ENCODE peak calls at places on chromosomes 1 and 21, in four cellular contexts. H is A549, S is stomach, U is body of pancreas. T is an unnamed sample.

GRCh38 chr1:229863651-229864545 is 203.1 kb upstream of the GALNT2 start:
- DNase-seq in H (no peak), S (no peak), U (no peak), T (no peak)

GRCh38 chr21:31750843-31751242 is 18.9 kb upstream of the SCAF4 start:
- DNase-seq in S (no peak), H (peak), U (no peak), T (no peak)

GRCh38 chr1:153968972-153969371 is 1.3 kb downstream of the CREB3L4 start:
- DNase-seq in H (no peak), S (no peak), U (no peak), T (no peak)

GRCh38 chr21:44085491-44086321 is 21.5 kb upstream of the PWP2 start:
- DNase-seq in U (no peak), H (no peak), S (peak), T (no peak)

GRCh38 chr1:182968151-182968741 is 15.3 kb upstream of the SHCBP1L start:
- DNase-seq in U (no peak), S (no peak), H (peak), T (no peak)

GRCh38 chr1:112464501-112464900 is 44.3 kb upstream of the WNT2B start:
- DNase-seq in H (no peak), U (no peak), S (no peak), T (no peak)

GRCh38 chr1:23615423-23615822 is 56.1 kb upstream of the ID3 start:
- DNase-seq in H (no peak), S (no peak), U (no peak), T (no peak)

GRCh38 chr1:1545946-1546737 is 5.7 kb upstream of the TMEM240 start:
- DNase-seq in U (no peak), H (no peak), S (no peak), T (no peak)

GRCh38 chr1:39230261-39231190 is 26.0 kb downstream of the MACF1 start:
- DNase-seq in H (no peak), U (peak), S (no peak), T (peak)

GRCh38 chr1:21045351-21045750 is 131.3 kb downstream of the EIF4G3 start:
- DNase-seq in S (no peak), U (no peak), H (no peak), T (no peak)

GRCh38 chr1:150234647-150235435 is 1.1 kb downstream of the ANP32E start:
- DNase-seq in U (peak), S (peak), H (peak), T (peak)

GRCh38 chr1:236301958-236302335 is 20.2 kb upstream of the ERO1B start:
- DNase-seq in S (peak), U (peak), H (no peak), T (peak)

GRCh38 chr1:207863893-207864535 is 46.9 kb downstream of the CD34 start:
- DNase-seq in U (no peak), S (no peak), H (no peak), T (no peak)

GRCh38 chr1:7207875-7208646 is 422.8 kb downstream of the CAMTA1 start:
- DNase-seq in S (peak), H (peak), U (peak), T (peak)

GRCh38 chr1:31855038-31855845 is 39.4 kb upstream of the SPOCD1 start:
- DNase-seq in S (no peak), U (no peak), H (peak), T (no peak)

GRCh38 chr1:248858096-248858890 is 592 bp downstream of the ZNF692 start:
- DNase-seq in S (peak), U (peak), H (peak), T (peak)

GRCh38 chr1:46489638-46490602 is at the start of gene DMBX1:
- DNase-seq in S (peak), H (peak), U (peak), T (peak)
- TF ChIP-seq POLR2A in S (no peak), H (no peak), U (no peak), T (no peak)

DNA sequence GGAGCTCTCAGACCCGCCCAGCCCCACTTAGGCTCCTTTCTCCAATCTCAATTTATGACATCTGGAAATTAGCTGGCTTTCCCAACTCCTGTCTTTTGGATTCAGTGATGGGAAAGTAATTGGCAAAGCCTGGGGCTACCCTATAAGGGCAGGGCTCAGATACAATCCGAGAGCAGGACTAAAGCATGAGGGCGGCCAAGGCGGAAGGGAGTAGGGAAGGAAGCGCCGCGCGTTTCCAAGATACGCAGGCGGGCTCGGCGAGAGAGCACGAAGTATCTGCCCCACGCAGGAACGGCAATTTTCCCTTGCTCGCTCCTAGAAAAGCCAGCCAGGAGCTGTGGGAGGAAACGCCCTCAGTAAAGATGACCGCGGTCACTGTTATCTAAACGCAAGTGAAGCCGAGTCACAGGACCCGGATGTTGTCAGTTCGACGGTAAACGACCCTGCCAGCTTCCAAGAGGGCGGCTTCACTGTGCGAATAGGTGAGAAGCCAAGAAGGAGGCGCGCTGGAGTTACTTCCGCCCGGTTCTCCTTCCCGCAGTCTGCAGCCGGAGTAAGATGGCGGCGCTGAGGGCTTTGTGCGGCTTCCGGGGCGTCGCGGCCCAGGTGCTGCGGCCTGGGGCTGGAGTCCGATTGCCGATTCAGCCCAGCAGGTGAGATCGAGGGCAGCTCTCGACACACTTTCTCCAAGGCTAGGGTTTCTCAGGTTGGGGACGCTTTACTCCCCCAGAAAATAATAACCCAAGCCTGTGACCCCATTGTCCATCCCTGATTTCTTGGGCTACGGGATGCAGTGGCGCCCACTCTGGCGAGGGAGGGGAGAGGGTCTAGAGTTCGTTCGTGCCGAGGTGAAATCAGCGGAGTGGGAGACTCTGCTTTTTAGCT is at the start of gene NDUFS2:
- DNase-seq in S (peak), H (peak), U (peak), T (peak)
- TF ChIP-seq CTCF in S (no peak), H (peak), U (no peak), T (no peak)

GRCh38 chr1:8362701-8363101 is 44.8 kb downstream of the SLC45A1 start:
- DNase-seq in S (no peak), H (no peak), U (no peak), T (peak)
- H3K27ac ChIP-seq in S (no peak), H (no peak), U (no peak), T (no peak)

GRCh38 chr21:15121097-15121654 is 56.4 kb upstream of the NRIP1 start:
- DNase-seq in S (no peak), H (no peak), U (no peak), T (no peak)
- TF ChIP-seq POLR2A in S (no peak), H (no peak), U (no peak), T (no peak)

GRCh38 chr21:33478858-33479678 is 706 bp downstream of the TMEM50B start:
- DNase-seq in H (peak), S (peak), U (peak), T (peak)
- TF ChIP-seq CTCF in H (no peak), S (no peak), U (peak), T (no peak)

GRCh38 chr1:27152004-27152828 is 2.7 kb downstream of the SLC9A1 start:
- DNase-seq in H (no peak), U (no peak), S (no peak), T (peak)
- H3K27ac ChIP-seq in H (peak), U (peak), S (peak), T (peak)

DNA sequence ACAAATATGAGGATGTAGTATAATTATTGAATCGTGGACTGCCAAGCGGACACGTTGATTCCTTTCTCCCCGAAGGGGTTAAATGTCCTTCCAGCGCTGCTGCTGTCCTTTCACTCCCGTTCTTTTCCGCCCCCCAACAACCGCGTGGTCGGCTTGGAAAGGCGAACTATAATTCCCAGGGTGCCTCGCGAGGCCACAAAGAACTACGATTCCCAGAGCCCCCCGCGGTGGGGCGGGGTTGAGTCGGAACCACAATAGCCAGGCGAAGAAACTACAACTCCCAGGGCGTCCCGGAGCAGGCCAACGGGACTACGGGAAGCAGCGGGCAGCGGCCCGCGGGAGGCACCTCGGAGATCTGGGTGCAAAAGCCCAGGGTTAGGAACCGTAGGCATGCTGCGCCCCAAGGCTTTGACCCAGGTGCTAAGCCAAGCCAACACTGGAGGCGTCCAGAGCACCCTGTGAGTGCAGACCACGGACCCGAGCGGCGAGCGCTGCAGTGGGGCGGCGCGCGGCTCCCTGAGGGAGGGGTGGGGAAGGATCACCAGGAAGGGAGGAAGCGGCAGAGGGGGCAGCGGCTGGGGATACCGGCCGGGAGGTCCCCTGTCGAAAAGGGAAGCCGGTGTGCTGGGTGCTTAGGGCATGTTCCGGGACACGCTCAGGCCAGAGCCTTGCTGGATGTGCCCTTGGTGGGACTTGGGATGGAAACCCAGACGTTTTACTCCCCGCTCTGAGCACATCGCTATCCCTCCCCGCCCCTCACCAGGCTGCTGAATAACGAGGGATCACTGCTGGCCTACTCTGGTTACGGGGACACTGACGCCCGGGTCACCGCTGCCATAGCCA is at the start of gene LAMTOR2:
- DNase-seq in H (peak), U (peak), S (peak), T (peak)
- TF ChIP-seq POLR2A in H (peak), U (peak), S (peak), T (peak)

DNA sequence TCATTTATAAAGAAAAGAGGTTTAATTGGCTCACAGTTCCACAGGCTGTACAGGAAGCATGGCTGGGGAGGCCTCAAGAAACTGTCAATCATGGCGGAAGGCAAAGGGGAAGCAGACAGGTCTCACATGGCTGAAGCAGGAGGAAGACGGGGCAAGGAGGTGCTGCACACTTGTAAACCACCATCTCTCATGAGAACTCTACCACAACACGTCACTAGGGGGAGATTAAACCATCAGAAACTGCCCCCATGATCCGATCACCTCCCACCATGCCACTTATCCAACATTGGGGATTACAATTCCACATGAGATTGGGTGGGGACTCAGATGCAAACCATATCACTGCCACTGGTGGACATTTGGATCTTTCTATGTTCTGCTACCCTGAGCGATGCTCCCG is 351.4 kb downstream of the NPHP4 start:
- DNase-seq in S (peak), H (no peak), U (no peak), T (no peak)
- TF ChIP-seq CTCF in S (no peak), H (no peak), U (no peak), T (no peak)

T was measured in thyroid gland.